ENCODE peak calls at places on chromosomes 12 and 14, in seven cellular contexts. One of them, this sample, is unnamed.

GRCh38 chr12:46108721-46109120 is 118.3 kb upstream of the SCAF11 start:
- DNase-seq in lower lobe of right lung: no peak
- DNase-seq in cardiac muscle cell: no peak
- DNase-seq in GM13977: peak
- DNase-seq in astrocyte of the cerebellum: no peak
- DNase-seq in fibroblast of lung: no peak
- DNase-seq in adrenal gland: no peak
- DNase-seq in this sample: no peak

GRCh38 chr12:32595251-32595650 is 83.8 kb upstream of the DNM1L start:
- DNase-seq in lower lobe of right lung: no peak
- DNase-seq in cardiac muscle cell: no peak
- DNase-seq in GM13977: no peak
- DNase-seq in astrocyte of the cerebellum: peak
- DNase-seq in fibroblast of lung: peak
- DNase-seq in adrenal gland: no peak
- DNase-seq in this sample: peak

GRCh38 chr12:49673446-49674317 is 33.5 kb downstream of the FMNL3 start:
- DNase-seq in lower lobe of right lung: peak
- DNase-seq in cardiac muscle cell: peak
- DNase-seq in GM13977: peak
- DNase-seq in astrocyte of the cerebellum: peak
- DNase-seq in fibroblast of lung: peak
- DNase-seq in adrenal gland: peak
- DNase-seq in this sample: no peak

GRCh38 chr12:131105736-131106356 is 152.1 kb downstream of the ADGRD1 start:
- DNase-seq in lower lobe of right lung: no peak
- DNase-seq in cardiac muscle cell: no peak
- DNase-seq in GM13977: no peak
- DNase-seq in astrocyte of the cerebellum: no peak
- DNase-seq in fibroblast of lung: no peak
- DNase-seq in adrenal gland: no peak
- DNase-seq in this sample: no peak

GRCh38 chr12:51390457-51391046 is 654 bp downstream of the GALNT6 start:
- DNase-seq in lower lobe of right lung: no peak
- DNase-seq in cardiac muscle cell: no peak
- DNase-seq in GM13977: no peak
- DNase-seq in astrocyte of the cerebellum: no peak
- DNase-seq in fibroblast of lung: no peak
- DNase-seq in adrenal gland: no peak
- DNase-seq in this sample: no peak

GRCh38 chr14:38171197-38171596 is 36.5 kb upstream of the SSTR1 start:
- DNase-seq in lower lobe of right lung: peak
- DNase-seq in cardiac muscle cell: no peak
- DNase-seq in GM13977: no peak
- DNase-seq in astrocyte of the cerebellum: peak
- DNase-seq in fibroblast of lung: peak
- DNase-seq in adrenal gland: no peak
- DNase-seq in this sample: no peak

GRCh38 chr12:122449317-122449716 is 26.8 kb upstream of the CLIP1 start:
- DNase-seq in lower lobe of right lung: no peak
- DNase-seq in cardiac muscle cell: no peak
- DNase-seq in GM13977: no peak
- DNase-seq in astrocyte of the cerebellum: peak
- DNase-seq in fibroblast of lung: peak
- DNase-seq in adrenal gland: no peak
- DNase-seq in this sample: peak

GRCh38 chr14:31461545-31461944 is 4.2 kb upstream of the DTD2 start:
- DNase-seq in lower lobe of right lung: no peak
- DNase-seq in cardiac muscle cell: no peak
- DNase-seq in GM13977: no peak
- DNase-seq in astrocyte of the cerebellum: no peak
- DNase-seq in fibroblast of lung: no peak
- DNase-seq in adrenal gland: no peak
- DNase-seq in this sample: no peak

GRCh38 chr12:72146495-72146894 is 125.7 kb upstream of the TRHDE start:
- DNase-seq in lower lobe of right lung: no peak
- DNase-seq in cardiac muscle cell: no peak
- DNase-seq in GM13977: no peak
- DNase-seq in astrocyte of the cerebellum: no peak
- DNase-seq in fibroblast of lung: no peak
- DNase-seq in adrenal gland: no peak
- DNase-seq in this sample: no peak

GRCh38 chr12:72139411-72139810 is 132.8 kb upstream of the TRHDE start:
- DNase-seq in lower lobe of right lung: no peak
- DNase-seq in cardiac muscle cell: no peak
- DNase-seq in GM13977: no peak
- DNase-seq in astrocyte of the cerebellum: no peak
- DNase-seq in fibroblast of lung: no peak
- DNase-seq in adrenal gland: no peak
- DNase-seq in this sample: no peak

GRCh38 chr12:72144553-72144952 is 127.6 kb upstream of the TRHDE start:
- DNase-seq in lower lobe of right lung: no peak
- DNase-seq in cardiac muscle cell: no peak
- DNase-seq in GM13977: no peak
- DNase-seq in astrocyte of the cerebellum: no peak
- DNase-seq in fibroblast of lung: no peak
- DNase-seq in adrenal gland: no peak
- DNase-seq in this sample: no peak

GRCh38 chr12:72136792-72137191 is 135.4 kb upstream of the TRHDE start:
- DNase-seq in lower lobe of right lung: no peak
- DNase-seq in cardiac muscle cell: no peak
- DNase-seq in GM13977: no peak
- DNase-seq in astrocyte of the cerebellum: no peak
- DNase-seq in fibroblast of lung: no peak
- DNase-seq in adrenal gland: no peak
- DNase-seq in this sample: no peak

DNA sequence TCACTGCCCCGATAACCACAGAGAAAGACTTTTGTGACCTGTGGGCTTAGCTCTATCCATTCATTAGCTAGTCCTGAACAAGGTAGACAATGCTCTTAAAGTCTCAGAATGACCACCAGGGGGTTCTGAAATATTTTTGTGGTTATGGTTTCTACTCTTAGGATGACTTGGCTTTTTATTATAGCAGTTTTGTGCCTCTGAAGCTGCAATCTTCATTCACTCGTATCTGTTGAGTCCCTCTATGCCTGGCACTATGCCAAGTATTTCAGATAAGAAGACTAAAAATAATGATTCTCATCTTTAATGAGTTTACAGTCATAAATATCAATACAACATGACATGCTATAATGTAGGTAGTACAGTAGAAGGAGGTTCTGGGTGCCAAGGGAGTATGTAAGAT is 130.8 kb upstream of the TRHDE start:
- DNase-seq in lower lobe of right lung: no peak
- DNase-seq in cardiac muscle cell: no peak
- DNase-seq in GM13977: peak
- DNase-seq in astrocyte of the cerebellum: no peak
- DNase-seq in fibroblast of lung: peak
- DNase-seq in adrenal gland: no peak
- DNase-seq in this sample: no peak
- TF ChIP-seq CTCF in lower lobe of right lung: no peak
- TF ChIP-seq CTCF in cardiac muscle cell: no peak
- TF ChIP-seq CTCF in GM13977: peak
- TF ChIP-seq CTCF in astrocyte of the cerebellum: peak
- TF ChIP-seq CTCF in fibroblast of lung: no peak
- TF ChIP-seq CTCF in adrenal gland: no peak
- TF ChIP-seq CTCF in this sample: peak

GRCh38 chr12:68901551-68901950 is 31.4 kb downstream of the CPM start:
- DNase-seq in lower lobe of right lung: no peak
- DNase-seq in cardiac muscle cell: no peak
- DNase-seq in GM13977: no peak
- DNase-seq in astrocyte of the cerebellum: no peak
- DNase-seq in fibroblast of lung: no peak
- DNase-seq in adrenal gland: no peak
- DNase-seq in this sample: no peak

GRCh38 chr12:68896881-68897540 is 36.0 kb downstream of the CPM start:
- DNase-seq in lower lobe of right lung: no peak
- DNase-seq in cardiac muscle cell: no peak
- DNase-seq in GM13977: no peak
- DNase-seq in astrocyte of the cerebellum: no peak
- DNase-seq in fibroblast of lung: peak
- DNase-seq in adrenal gland: no peak
- DNase-seq in this sample: no peak

GRCh38 chr12:68900241-68900640 is 32.7 kb downstream of the CPM start:
- DNase-seq in lower lobe of right lung: no peak
- DNase-seq in cardiac muscle cell: no peak
- DNase-seq in GM13977: no peak
- DNase-seq in astrocyte of the cerebellum: no peak
- DNase-seq in fibroblast of lung: no peak
- DNase-seq in adrenal gland: no peak
- DNase-seq in this sample: no peak

GRCh38 chr12:68901145-68901544 is 31.8 kb downstream of the CPM start:
- DNase-seq in lower lobe of right lung: no peak
- DNase-seq in cardiac muscle cell: no peak
- DNase-seq in GM13977: no peak
- DNase-seq in astrocyte of the cerebellum: no peak
- DNase-seq in fibroblast of lung: no peak
- DNase-seq in adrenal gland: no peak
- DNase-seq in this sample: no peak

DNA sequence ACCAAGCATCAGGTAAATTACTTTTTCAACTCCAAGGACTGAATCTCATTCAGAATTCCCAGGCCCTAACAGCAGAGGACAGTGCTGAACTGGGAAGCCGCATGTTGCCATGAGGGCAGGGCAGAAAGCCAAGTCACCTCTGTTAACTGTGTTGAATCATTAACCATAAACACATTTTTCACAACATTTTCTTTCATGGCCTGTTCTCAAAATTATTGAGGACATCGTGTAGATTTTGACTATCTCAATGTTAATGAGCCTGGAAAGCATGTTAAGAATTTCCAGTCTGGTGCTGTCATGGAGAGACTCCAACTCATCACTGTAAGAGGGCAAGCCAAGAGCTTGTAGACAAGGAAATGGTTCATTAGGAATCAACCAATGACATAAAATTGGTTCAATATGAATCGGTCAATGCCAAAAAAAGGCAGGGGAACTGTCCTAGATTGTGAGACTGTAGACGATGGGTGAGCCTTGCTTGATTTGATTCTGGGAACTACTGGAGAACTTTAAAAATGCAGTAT is 33.7 kb downstream of the CPM start:
- DNase-seq in lower lobe of right lung: peak
- DNase-seq in cardiac muscle cell: no peak
- DNase-seq in GM13977: no peak
- DNase-seq in astrocyte of the cerebellum: peak
- DNase-seq in fibroblast of lung: peak
- DNase-seq in adrenal gland: peak
- DNase-seq in this sample: peak
- TF ChIP-seq CTCF in lower lobe of right lung: peak
- TF ChIP-seq CTCF in cardiac muscle cell: peak
- TF ChIP-seq CTCF in GM13977: no peak
- TF ChIP-seq CTCF in astrocyte of the cerebellum: peak
- TF ChIP-seq CTCF in fibroblast of lung: peak
- TF ChIP-seq CTCF in adrenal gland: peak
- TF ChIP-seq CTCF in this sample: peak

GRCh38 chr14:81396108-81396507 is 4.0 kb downstream of the STON2 start:
- DNase-seq in lower lobe of right lung: no peak
- DNase-seq in cardiac muscle cell: no peak
- DNase-seq in GM13977: no peak
- DNase-seq in astrocyte of the cerebellum: no peak
- DNase-seq in fibroblast of lung: peak
- DNase-seq in adrenal gland: no peak
- DNase-seq in this sample: no peak

GRCh38 chr14:81400852-81401251 is 728 bp upstream of the STON2 start:
- DNase-seq in lower lobe of right lung: peak
- DNase-seq in cardiac muscle cell: no peak
- DNase-seq in GM13977: no peak
- DNase-seq in astrocyte of the cerebellum: peak
- DNase-seq in fibroblast of lung: peak
- DNase-seq in adrenal gland: peak
- DNase-seq in this sample: peak

GRCh38 chr14:81400202-81400678 is at the start of gene STON2:
- DNase-seq in lower lobe of right lung: no peak
- DNase-seq in cardiac muscle cell: no peak
- DNase-seq in GM13977: no peak
- DNase-seq in astrocyte of the cerebellum: peak
- DNase-seq in fibroblast of lung: peak
- DNase-seq in adrenal gland: no peak
- DNase-seq in this sample: no peak

GRCh38 chr14:81401420-81402122 is 1.4 kb upstream of the STON2 start:
- DNase-seq in lower lobe of right lung: no peak
- DNase-seq in cardiac muscle cell: no peak
- DNase-seq in GM13977: no peak
- DNase-seq in astrocyte of the cerebellum: peak
- DNase-seq in fibroblast of lung: peak
- DNase-seq in adrenal gland: no peak
- DNase-seq in this sample: peak

GRCh38 chr14:81398196-81398891 is 1.8 kb downstream of the STON2 start:
- DNase-seq in lower lobe of right lung: no peak
- DNase-seq in cardiac muscle cell: no peak
- DNase-seq in GM13977: no peak
- DNase-seq in astrocyte of the cerebellum: no peak
- DNase-seq in fibroblast of lung: no peak
- DNase-seq in adrenal gland: no peak
- DNase-seq in this sample: no peak
- TF ChIP-seq CTCF in lower lobe of right lung: no peak
- TF ChIP-seq CTCF in cardiac muscle cell: no peak
- TF ChIP-seq CTCF in GM13977: no peak
- TF ChIP-seq CTCF in astrocyte of the cerebellum: no peak
- TF ChIP-seq CTCF in fibroblast of lung: no peak
- TF ChIP-seq CTCF in adrenal gland: no peak
- TF ChIP-seq CTCF in this sample: no peak

GRCh38 chr14:92615451-92615850 is 101.9 kb downstream of the RIN3 start:
- DNase-seq in lower lobe of right lung: no peak
- DNase-seq in cardiac muscle cell: no peak
- DNase-seq in GM13977: peak
- DNase-seq in astrocyte of the cerebellum: no peak
- DNase-seq in fibroblast of lung: no peak
- DNase-seq in adrenal gland: no peak
- DNase-seq in this sample: no peak

GRCh38 chr14:92609955-92610354 is 96.4 kb downstream of the RIN3 start:
- DNase-seq in lower lobe of right lung: no peak
- DNase-seq in cardiac muscle cell: no peak
- DNase-seq in GM13977: no peak
- DNase-seq in astrocyte of the cerebellum: no peak
- DNase-seq in fibroblast of lung: no peak
- DNase-seq in adrenal gland: no peak
- DNase-seq in this sample: no peak

GRCh38 chr14:92610849-92611271 is 97.3 kb downstream of the RIN3 start:
- DNase-seq in lower lobe of right lung: no peak
- DNase-seq in cardiac muscle cell: no peak
- DNase-seq in GM13977: no peak
- DNase-seq in astrocyte of the cerebellum: no peak
- DNase-seq in fibroblast of lung: no peak
- DNase-seq in adrenal gland: no peak
- DNase-seq in this sample: no peak

GRCh38 chr14:92613681-92614260 is 100.2 kb downstream of the RIN3 start:
- DNase-seq in lower lobe of right lung: no peak
- DNase-seq in cardiac muscle cell: no peak
- DNase-seq in GM13977: no peak
- DNase-seq in astrocyte of the cerebellum: no peak
- DNase-seq in fibroblast of lung: no peak
- DNase-seq in adrenal gland: no peak
- DNase-seq in this sample: no peak

DNA sequence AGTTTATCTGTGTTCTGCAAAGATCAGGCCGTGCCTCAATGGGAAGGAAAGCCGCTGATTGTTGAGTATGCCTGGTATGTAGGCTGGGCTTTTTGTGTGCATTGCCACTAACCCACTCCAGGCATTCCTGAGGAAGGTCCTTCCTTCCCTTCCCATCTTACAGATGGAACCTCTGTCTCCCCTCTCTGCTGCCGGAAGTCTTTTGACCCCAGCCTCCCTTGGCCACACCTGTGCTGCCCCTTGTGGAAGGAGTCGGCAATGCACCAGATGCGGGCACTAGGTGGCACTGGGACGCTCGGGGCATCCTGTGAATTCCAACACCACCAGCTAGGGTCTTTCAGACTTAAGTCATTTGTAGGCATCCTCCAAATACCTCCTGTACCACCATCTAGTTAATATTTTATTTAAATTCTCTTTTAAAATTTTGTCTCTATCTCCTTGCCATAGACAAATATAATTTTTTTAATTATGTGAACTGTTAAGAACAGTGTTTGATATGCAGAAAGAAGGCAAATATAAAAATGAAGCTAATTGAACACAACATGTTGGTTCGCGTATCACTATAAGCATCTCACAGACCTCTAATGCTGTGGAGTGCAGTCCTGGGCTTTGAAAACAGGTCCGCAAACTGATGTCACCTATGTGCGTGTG is 99.6 kb downstream of the RIN3 start:
- DNase-seq in lower lobe of right lung: peak
- DNase-seq in cardiac muscle cell: peak
- DNase-seq in GM13977: peak
- DNase-seq in astrocyte of the cerebellum: no peak
- DNase-seq in fibroblast of lung: peak
- DNase-seq in adrenal gland: no peak
- DNase-seq in this sample: no peak
- TF ChIP-seq CTCF in lower lobe of right lung: peak
- TF ChIP-seq CTCF in cardiac muscle cell: peak
- TF ChIP-seq CTCF in GM13977: peak
- TF ChIP-seq CTCF in astrocyte of the cerebellum: peak
- TF ChIP-seq CTCF in fibroblast of lung: peak
- TF ChIP-seq CTCF in adrenal gland: peak
- TF ChIP-seq CTCF in this sample: peak

This sample was measured in AG04449.